ENCODE peak calls at places on chromosome X, in eight cellular contexts. X is left lung, J is substantia nigra, G is tibial artery, C is EH, U is GM23248, M is GM13976, F is occipital lobe. O is an unnamed sample.

GRCh38 chrX:152445926-152446325 is 5.2 kb downstream of the GABRA3 start:
- DNase-seq in X (no peak), J (no peak), G (no peak), C (no peak), U (no peak), M (no peak), F (no peak), O (no peak)

GRCh38 chrX:136168929-136169735 is 21.8 kb downstream of the FHL1 start:
- DNase-seq in X (no peak), J (no peak), G (peak), C (peak), U (peak), M (no peak), F (peak), O (no peak)

GRCh38 chrX:40140706-40141499 is 43.1 kb upstream of the BCOR start:
- DNase-seq in X (no peak), J (no peak), G (peak), C (peak), U (peak), M (no peak), F (no peak), O (no peak)

GRCh38 chrX:150544222-150544787 is 24.1 kb upstream of the MTM1 start:
- DNase-seq in X (no peak), J (no peak), G (no peak), C (peak), U (no peak), M (peak), F (no peak), O (no peak)

GRCh38 chrX:73977542-73978169 is 326.3 kb upstream of the ZCCHC13 start:
- DNase-seq in X (no peak), J (no peak), G (no peak), C (no peak), U (no peak), M (peak), F (no peak), O (no peak)

GRCh38 chrX:151982217-151982616 is 7.7 kb upstream of the GABRE start:
- DNase-seq in X (no peak), J (no peak), G (no peak), C (peak), U (peak), M (no peak), F (no peak), O (no peak)

GRCh38 chrX:66012094-66012534 is 27.8 kb downstream of the VSIG4 start:
- DNase-seq in X (no peak), J (peak), G (no peak), C (no peak), U (no peak), M (no peak), F (no peak), O (no peak)

GRCh38 chrX:12887767-12888166 is 18.7 kb upstream of the TLR8 start:
- DNase-seq in X (no peak), J (no peak), G (no peak), C (no peak), U (no peak), M (no peak), F (no peak), O (no peak)

GRCh38 chrX:154396948-154397887 is 959 bp upstream of the RPL10 start:
- DNase-seq in X (peak), J (peak), G (peak), C (peak), U (peak), M (peak), F (peak), O (peak)